ENCODE peak calls at places on chromosomes 2 and 18, in seven cellular contexts. R is glutamatergic neuron, X is hippocampal formation, B is SK-N-DZ, H is RKO, G is mesothelial cell of epicardium, I is T-helper 2 cell. V is an unnamed sample.

GRCh38 chr18:49976810-49977209 is 163.5 kb upstream of the ACAA2 start:
- DNase-seq in R (no peak), X (peak), B (no peak), H (no peak), G (no peak), I (no peak), V (no peak)

GRCh38 chr2:62287895-62288589 is 92.1 kb downstream of the B3GNT2 start:
- DNase-seq in R (no peak), X (no peak), B (no peak), H (peak), G (peak), I (peak), V (no peak)

GRCh38 chr2:213317929-213318328 is 33.7 kb downstream of the SPAG16 start:
- DNase-seq in R (no peak), X (no peak), B (no peak), H (no peak), G (no peak), I (no peak), V (no peak)

GRCh38 chr2:121254748-121255147 is 30.3 kb downstream of the TFCP2L1 start:
- DNase-seq in R (no peak), X (no peak), B (no peak), H (no peak), G (no peak), I (no peak), V (no peak)

GRCh38 chr2:147910990-147911473 is 66.2 kb downstream of the ACVR2A start:
- DNase-seq in R (no peak), X (peak), B (peak), H (peak), G (no peak), I (peak), V (peak)

GRCh38 chr2:191696960-191697359 is 19.0 kb downstream of the NABP1 start:
- DNase-seq in R (no peak), X (no peak), B (no peak), H (peak), G (no peak), I (no peak), V (no peak)

GRCh38 chr2:161238559-161239415 is 69.4 kb upstream of the PSMD14 start:
- DNase-seq in R (peak), X (peak), B (peak), H (no peak), G (peak), I (peak), V (peak)

GRCh38 chr2:11596801-11597200 is 63.0 kb downstream of the GREB1 start:
- DNase-seq in R (no peak), X (no peak), B (no peak), H (no peak), G (no peak), I (no peak), V (no peak)

GRCh38 chr2:235698028-235698427 is 204.2 kb downstream of the AGAP1 start:
- DNase-seq in R (no peak), X (no peak), B (no peak), H (no peak), G (no peak), I (no peak), V (no peak)

GRCh38 chr2:95275151-95275515 is 884 bp downstream of the PROM2 start:
- DNase-seq in R (no peak), X (no peak), B (no peak), H (no peak), G (peak), I (no peak), V (no peak)

GRCh38 chr2:241983571-241984270 is 114.2 kb downstream of the RTP5 start:
- DNase-seq in R (no peak), X (no peak), B (no peak), H (no peak), G (no peak), I (no peak), V (no peak)

GRCh38 chr2:56009758-56010534 is 86.4 kb upstream of the EFEMP1 start:
- DNase-seq in R (no peak), X (peak), B (peak), H (peak), G (no peak), I (no peak), V (no peak)

GRCh38 chr2:159445307-159445706 is 158.8 kb upstream of the WDSUB1 start:
- DNase-seq in R (no peak), X (no peak), B (no peak), H (no peak), G (no peak), I (no peak), V (no peak)

GRCh38 chr18:58221060-58221725 is 177.2 kb downstream of the NEDD4L start:
- DNase-seq in R (no peak), X (no peak), B (no peak), H (no peak), G (no peak), I (no peak), V (no peak)

GRCh38 chr2:119423041-119423440 is 8.6 kb upstream of the TMEM37 start:
- DNase-seq in R (no peak), X (no peak), B (no peak), H (no peak), G (no peak), I (no peak), V (no peak)

GRCh38 chr18:69935319-69936190 is 12.1 kb downstream of the CD226 start:
- DNase-seq in R (no peak), X (no peak), B (no peak), H (no peak), G (no peak), I (peak), V (no peak)

GRCh38 chr2:238183846-238184245 is 19.6 kb downstream of the ILKAP start:
- DNase-seq in R (no peak), X (no peak), B (no peak), H (no peak), G (no peak), I (no peak), V (no peak)